ENCODE peak calls at places on chromosome 21, in four cellular contexts. D is AG09309, O is GM12878, W is BJ. U is an unnamed sample.

GRCh38 chr21:44551290-44552015 is at the start of gene KRTAP10-2:
- DNase-seq in D (no peak), O (no peak), W (no peak), U (no peak)

GRCh38 chr21:44930543-44930981 is 9.3 kb upstream of the SLX9 start:
- DNase-seq in D (no peak), O (no peak), W (no peak), U (no peak)

GRCh38 chr21:46610018-46610701 is 5.3 kb upstream of the S100B start:
- DNase-seq in D (no peak), O (no peak), W (no peak), U (no peak)

GRCh38 chr21:46552865-46553379 is 52.0 kb downstream of the S100B start:
- DNase-seq in D (no peak), O (no peak), W (no peak), U (no peak)

GRCh38 chr21:44352253-44352860 is 1.1 kb upstream of the TRPM2 start:
- DNase-seq in D (no peak), O (no peak), W (no peak), U (no peak)

GRCh38 chr21:45427331-45428271 is 22.6 kb downstream of the COL18A1 start:
- DNase-seq in D (peak), O (no peak), W (peak), U (peak)

GRCh38 chr21:29215709-29216108 is 83.0 kb upstream of the BACH1 start:
- DNase-seq in D (no peak), O (no peak), W (peak), U (no peak)

GRCh38 chr21:37087188-37087587 is 14.1 kb downstream of the TTC3 start:
- DNase-seq in D (peak), O (no peak), W (peak), U (peak)

GRCh38 chr21:16071082-16071481 is 341.3 kb downstream of the USP25 start:
- DNase-seq in D (no peak), O (no peak), W (no peak), U (no peak)

GRCh38 chr21:45471229-45472052 is 66.5 kb downstream of the COL18A1 start:
- DNase-seq in D (peak), O (no peak), W (peak), U (peak)

GRCh38 chr21:45019076-45019886 is 55.1 kb upstream of the ADARB1 start:
- DNase-seq in D (no peak), O (no peak), W (no peak), U (peak)

GRCh38 chr21:45050361-45050785 is 24.0 kb upstream of the ADARB1 start:
- DNase-seq in D (no peak), O (no peak), W (no peak), U (no peak)

GRCh38 chr21:38383411-38384245 is 114.6 kb downstream of the ERG start:
- DNase-seq in D (no peak), O (no peak), W (no peak), U (no peak)

GRCh38 chr21:38819719-38820147 is 14.0 kb downstream of the ETS2 start:
- DNase-seq in D (no peak), O (no peak), W (peak), U (peak)

GRCh38 chr21:17118638-17119384 is 394.0 kb upstream of the CXADR start:
- DNase-seq in D (no peak), O (no peak), W (no peak), U (no peak)

GRCh38 chr21:15015622-15016471 is 49.0 kb downstream of the NRIP1 start:
- DNase-seq in D (peak), O (no peak), W (peak), U (peak)

GRCh38 chr21:45277101-45278045 is 10.3 kb downstream of the POFUT2 start:
- DNase-seq in D (no peak), O (no peak), W (no peak), U (no peak)

GRCh38 chr21:39576518-39577128 is 36.1 kb upstream of the B3GALT5 start:
- DNase-seq in D (no peak), O (no peak), W (no peak), U (no peak)

GRCh38 chr21:45972716-45973474 is 8.7 kb upstream of the COL6A1 start:
- DNase-seq in D (no peak), O (no peak), W (no peak), U (no peak)

GRCh38 chr21:33372582-33372981 is 30.6 kb upstream of the IFNGR2 start:
- DNase-seq in D (no peak), O (no peak), W (no peak), U (no peak)

GRCh38 chr21:39326607-39327307 is 13.3 kb upstream of the BRWD1 start:
- DNase-seq in D (no peak), O (no peak), W (no peak), U (no peak)

GRCh38 chr21:44855572-44855971 is 17.9 kb downstream of the PTTG1IP start:
- DNase-seq in D (no peak), O (no peak), W (no peak), U (no peak)

GRCh38 chr21:29091032-29091431 is 17.6 kb upstream of the CCT8 start:
- DNase-seq in D (no peak), O (no peak), W (peak), U (peak)

GRCh38 chr21:37829447-37829846 is 86.8 kb downstream of the KCNJ6 start:
- DNase-seq in D (peak), O (no peak), W (no peak), U (peak)

GRCh38 chr21:45554477-45555175 is 12.4 kb upstream of the SLC19A1 start:
- DNase-seq in D (no peak), O (peak), W (no peak), U (peak)

GRCh38 chr21:45640001-45640887 is 3.3 kb upstream of the PCBP3 start:
- DNase-seq in D (no peak), O (no peak), W (no peak), U (no peak)

GRCh38 chr21:45995686-45996179 is 14.2 kb downstream of the COL6A1 start:
- DNase-seq in D (no peak), O (no peak), W (no peak), U (no peak)

GRCh38 chr21:44653656-44654575 is 543 bp downstream of the KRTAP12-4 start:
- DNase-seq in D (no peak), O (no peak), W (no peak), U (no peak)

GRCh38 chr21:46151261-46151988 is 4.0 kb downstream of the FTCD start:
- DNase-seq in D (no peak), O (no peak), W (no peak), U (no peak)

GRCh38 chr21:37060296-37060695 is 12.6 kb downstream of the PIGP start:
- DNase-seq in D (peak), O (no peak), W (peak), U (peak)

GRCh38 chr21:44019568-44019958 is 7.5 kb downstream of the TRAPPC10 start:
- DNase-seq in D (no peak), O (no peak), W (no peak), U (no peak)

GRCh38 chr21:42806489-42807140 is 72.7 kb downstream of the WDR4 start:
- DNase-seq in D (no peak), O (no peak), W (no peak), U (no peak)

GRCh38 chr21:38699048-38699447 is 106.7 kb upstream of the ETS2 start:
- DNase-seq in D (no peak), O (no peak), W (no peak), U (no peak)

GRCh38 chr21:45130324-45130774 is 56.0 kb downstream of the ADARB1 start:
- DNase-seq in D (no peak), O (no peak), W (peak), U (peak)

GRCh38 chr21:15062566-15062965 is 2.2 kb downstream of the NRIP1 start:
- DNase-seq in D (no peak), O (no peak), W (no peak), U (peak)

GRCh38 chr21:42666023-42666747 is 12.8 kb downstream of the PDE9A start:
- DNase-seq in D (no peak), O (no peak), W (no peak), U (no peak)

GRCh38 chr21:38747796-38748195 is 57.9 kb upstream of the ETS2 start:
- DNase-seq in D (no peak), O (no peak), W (no peak), U (no peak)

GRCh38 chr21:16423921-16424320 is 694.1 kb downstream of the USP25 start:
- DNase-seq in D (no peak), O (no peak), W (no peak), U (no peak)

GRCh38 chr21:15242906-15243305 is 178.1 kb upstream of the NRIP1 start:
- DNase-seq in D (no peak), O (no peak), W (no peak), U (no peak)

DNA sequence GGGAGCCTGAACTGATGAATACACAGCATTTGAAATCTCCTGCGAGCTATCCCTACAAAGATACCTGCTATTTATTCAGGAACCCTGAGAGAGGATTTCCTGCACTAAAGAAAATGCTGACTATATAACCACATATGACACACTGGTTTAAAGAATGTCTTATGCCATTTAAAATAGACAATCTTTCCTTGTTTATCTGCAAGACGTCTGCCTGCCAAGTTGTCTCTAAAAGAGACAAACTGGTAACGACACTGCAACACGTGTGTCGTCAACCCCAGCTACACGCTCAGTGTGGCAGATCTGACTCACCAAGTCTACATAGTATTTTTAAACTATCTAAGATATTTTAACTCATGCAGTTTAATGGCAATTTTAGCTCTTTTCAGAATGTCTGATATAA is 42.7 kb downstream of the APP start:
- DNase-seq in D (no peak), O (no peak), W (no peak), U (peak)
- H3K4me3 ChIP-seq in D (no peak), O (no peak), W (no peak), U (no peak)

GRCh38 chr21:19326581-19327319 is 923.2 kb upstream of the TMPRSS15 start:
- DNase-seq in D (no peak), O (no peak), W (no peak), U (no peak)

GRCh38 chr21:19321688-19322087 is 918.1 kb upstream of the TMPRSS15 start:
- DNase-seq in D (no peak), O (no peak), W (no peak), U (no peak)

GRCh38 chr21:19322360-19322759 is 918.8 kb upstream of the TMPRSS15 start:
- DNase-seq in D (no peak), O (no peak), W (no peak), U (no peak)
- TF ChIP-seq CTCF in D (no peak), O (no peak), W (no peak), U (no peak)

GRCh38 chr21:41623945-41624344 is 116.0 kb upstream of the TMPRSS2 start:
- DNase-seq in D (no peak), O (no peak), W (no peak), U (no peak)

GRCh38 chr21:41627428-41627827 is 119.5 kb upstream of the TMPRSS2 start:
- DNase-seq in D (no peak), O (no peak), W (peak), U (peak)

GRCh38 chr21:41624674-41625310 is 116.8 kb upstream of the TMPRSS2 start:
- DNase-seq in D (no peak), O (no peak), W (no peak), U (no peak)

GRCh38 chr21:41625428-41625827 is 117.5 kb upstream of the TMPRSS2 start:
- DNase-seq in D (no peak), O (no peak), W (no peak), U (no peak)

DNA sequence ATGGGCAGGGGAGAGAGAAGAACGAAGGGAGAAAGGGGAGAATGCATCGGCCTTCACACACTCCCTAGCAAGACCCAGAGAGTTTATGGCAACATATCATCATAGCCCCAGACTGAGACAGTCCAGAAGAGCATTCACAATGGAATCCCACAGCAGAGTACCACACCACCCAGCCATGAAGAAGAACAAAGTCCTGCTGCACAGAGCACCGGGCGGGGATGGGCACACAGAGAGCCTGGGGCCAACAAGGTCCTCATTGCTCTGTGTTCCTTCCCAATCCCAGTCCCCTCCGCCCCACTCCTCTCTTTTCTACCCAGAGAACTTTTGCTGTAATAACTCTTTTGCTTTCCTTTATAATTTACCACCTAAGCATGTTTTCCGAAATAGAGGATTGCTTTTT is 118.1 kb upstream of the TMPRSS2 start:
- DNase-seq in D (no peak), O (no peak), W (no peak), U (no peak)
- H3K4me3 ChIP-seq in D (no peak), O (no peak), W (no peak), U (no peak)

DNA sequence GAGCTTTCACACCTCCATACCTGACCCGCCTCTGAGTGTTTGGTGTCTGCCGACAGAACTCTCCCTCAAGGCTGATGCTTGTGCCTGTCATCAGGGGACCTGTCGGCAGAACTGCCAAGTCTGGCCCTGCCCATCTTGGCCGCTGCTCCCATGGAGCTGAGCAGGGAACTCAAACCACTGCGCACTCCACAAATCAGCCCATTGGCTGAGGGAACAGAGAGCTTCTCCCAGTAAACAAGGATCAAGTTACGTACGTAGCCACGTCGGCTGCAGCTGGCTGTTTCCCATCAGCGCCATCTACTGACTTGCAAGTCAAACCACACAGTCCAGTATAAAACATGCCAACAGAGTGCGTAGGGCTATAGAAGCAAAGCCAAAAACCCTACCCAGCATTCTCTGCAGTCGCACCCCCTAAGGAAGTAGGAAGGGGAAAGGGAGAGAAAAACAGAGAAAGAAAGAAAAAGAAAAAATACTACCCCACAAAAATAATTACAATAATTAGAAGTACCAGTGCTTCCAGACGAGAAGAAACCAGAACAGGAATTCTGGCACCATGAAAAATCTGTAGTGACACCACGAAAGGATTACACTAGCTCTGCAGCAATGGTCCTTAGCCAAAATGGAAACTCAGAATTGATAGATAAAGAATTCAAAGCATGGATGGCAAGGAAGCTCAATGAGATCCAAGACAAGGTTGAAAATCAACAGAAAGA is 13.1 kb downstream of the KRTAP13-1 start:
- DNase-seq in D (no peak), O (no peak), W (no peak), U (peak)
- TF ChIP-seq CTCF in D (no peak), O (no peak), W (no peak), U (peak)

GRCh38 chr21:27645285-27645684 is 678.4 kb upstream of the ADAMTS5 start:
- DNase-seq in D (no peak), O (no peak), W (no peak), U (peak)

GRCh38 chr21:27647401-27647800 is 680.5 kb upstream of the ADAMTS5 start:
- DNase-seq in D (no peak), O (no peak), W (no peak), U (peak)

GRCh38 chr21:27646691-27647090 is 679.8 kb upstream of the ADAMTS5 start:
- DNase-seq in D (no peak), O (no peak), W (no peak), U (peak)

GRCh38 chr21:27647921-27648320 is 681.0 kb upstream of the ADAMTS5 start:
- DNase-seq in D (no peak), O (no peak), W (no peak), U (no peak)

DNA sequence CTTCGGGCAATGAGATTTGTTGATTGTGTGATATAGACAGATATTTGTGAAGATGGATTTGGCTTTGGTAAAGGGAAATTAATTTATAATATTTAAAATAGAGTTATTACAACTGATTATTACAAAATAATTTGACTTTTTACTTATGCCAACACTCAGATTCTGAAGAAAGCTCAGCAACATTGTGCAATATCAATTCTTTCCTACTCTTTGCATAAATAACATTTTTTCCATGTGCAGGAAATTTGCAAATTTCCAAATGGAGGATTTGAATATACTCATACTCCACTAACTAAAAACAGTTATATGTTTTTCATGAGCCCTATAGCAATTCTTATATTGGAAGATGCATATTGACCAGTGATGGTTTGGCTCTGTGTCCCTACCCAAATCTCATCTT is 676.4 kb upstream of the ADAMTS5 start:
- DNase-seq in D (no peak), O (no peak), W (no peak), U (no peak)
- H3K4me3 ChIP-seq in D (no peak), O (no peak), W (no peak), U (no peak)

GRCh38 chr21:32356874-32357395 is 35.9 kb downstream of the URB1 start:
- DNase-seq in D (no peak), O (no peak), W (no peak), U (no peak)

GRCh38 chr21:32360401-32360981 is 32.3 kb downstream of the URB1 start:
- DNase-seq in D (no peak), O (no peak), W (no peak), U (peak)

GRCh38 chr21:32364801-32365200 is 28.0 kb downstream of the URB1 start:
- DNase-seq in D (no peak), O (no peak), W (no peak), U (no peak)

GRCh38 chr21:32364387-32364786 is 28.4 kb downstream of the URB1 start:
- DNase-seq in D (no peak), O (no peak), W (no peak), U (no peak)

GRCh38 chr21:32359719-32360260 is 33.0 kb downstream of the URB1 start:
- DNase-seq in D (no peak), O (no peak), W (no peak), U (peak)
- TF ChIP-seq CTCF in D (peak), O (no peak), W (peak), U (peak)

GRCh38 chr21:34883501-34884271 is 165.4 kb downstream of the RUNX1 start:
- DNase-seq in D (no peak), O (no peak), W (no peak), U (no peak)

GRCh38 chr21:34880401-34880800 is 168.7 kb downstream of the RUNX1 start:
- DNase-seq in D (no peak), O (no peak), W (no peak), U (no peak)

GRCh38 chr21:34882719-34883131 is 166.4 kb downstream of the RUNX1 start:
- DNase-seq in D (no peak), O (no peak), W (no peak), U (no peak)

GRCh38 chr21:34881421-34881820 is 167.7 kb downstream of the RUNX1 start:
- DNase-seq in D (no peak), O (no peak), W (no peak), U (no peak)

GRCh38 chr21:34881894-34882371 is 167.2 kb downstream of the RUNX1 start:
- DNase-seq in D (no peak), O (no peak), W (peak), U (peak)
- H3K4me3 ChIP-seq in D (peak), O (no peak), W (peak), U (peak)

DNA sequence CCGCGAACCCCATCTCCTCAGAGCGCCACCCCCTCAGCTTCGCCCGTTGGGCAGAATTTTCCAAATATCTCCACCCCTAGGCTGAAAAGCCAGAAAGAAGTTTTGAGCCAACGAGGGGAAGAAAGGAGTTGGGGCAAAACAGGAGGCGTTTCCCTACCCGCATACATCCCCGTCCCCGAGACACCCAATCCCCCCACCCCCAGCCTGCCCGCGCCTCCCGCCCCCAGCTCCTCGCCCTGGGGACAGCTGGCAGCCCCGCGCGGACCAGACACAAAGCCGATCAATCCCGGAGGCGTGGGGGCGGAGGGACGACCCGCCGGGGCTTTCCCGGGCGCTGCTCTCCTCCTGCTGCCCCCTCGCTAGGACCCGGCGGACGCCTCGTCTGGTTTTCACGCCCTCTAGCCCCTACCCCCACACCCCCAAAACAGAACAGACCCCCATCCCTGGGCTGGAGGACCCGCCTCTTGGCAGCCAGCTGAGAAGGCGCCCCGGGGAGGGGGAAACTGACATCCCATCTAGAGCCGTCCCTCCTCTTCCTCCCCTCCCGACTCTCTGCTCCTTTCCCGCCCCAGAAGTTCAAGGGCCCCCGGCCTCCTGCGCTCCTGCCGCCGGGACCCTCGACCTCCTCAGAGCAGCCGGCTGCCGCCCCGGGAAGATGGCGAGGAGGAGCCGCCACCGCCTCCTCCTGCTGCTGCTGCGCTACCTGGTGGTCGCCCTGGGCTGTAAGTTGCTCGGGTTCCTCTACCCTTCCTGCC is at the start of gene JAM2:
- DNase-seq in D (no peak), O (no peak), W (no peak), U (no peak)
- TF ChIP-seq CTCF in D (peak), O (peak), W (peak), U (no peak)

GRCh38 chr21:34636961-34637360 is 22.0 kb upstream of the RCAN1 start:
- DNase-seq in D (no peak), O (no peak), W (no peak), U (no peak)
- H3K4me3 ChIP-seq in D (no peak), O (no peak), W (no peak), U (no peak)

U was measured in epithelial cell of esophagus.